ENCODE peak calls at places on chromosomes 16 and 17, in four cellular contexts. P is right cardiac atrium; Q is stimulated activated CD8-positive, alpha-beta memory T cell treated with anti-CD3 and anti-CD28 coated beads, Interleukin-15, amount 100 ng/mL, for 24 hours; R is fibroblast of the aortic adventitia. U is an unnamed sample.

GRCh38 chr17:8946476-8946875 is 19.0 kb downstream of the PIK3R5 start:
- DNase-seq in Q (no peak), R (no peak), P (no peak), U (no peak)

GRCh38 chr17:40536731-40537171 is 28.5 kb downstream of the CCR7 start:
- DNase-seq in R (peak), Q (no peak), P (peak), U (no peak)

GRCh38 chr16:1435921-1436697 is 5.2 kb downstream of the PERCC1 start:
- DNase-seq in R (no peak), Q (no peak), P (no peak), U (no peak)

GRCh38 chr17:74924250-74924948 is at the start of gene OTOP2:
- DNase-seq in R (no peak), P (peak), Q (no peak), U (no peak)

GRCh38 chr16:561957-562938 is 2.1 kb downstream of the PRR35 start:
- DNase-seq in P (no peak), R (no peak), Q (no peak), U (no peak)

GRCh38 chr17:58331815-58332719 is 3.5 kb upstream of the TSPOAP1 start:
- DNase-seq in P (peak), R (no peak), Q (peak), U (peak)

GRCh38 chr16:84810518-84811273 is 9.1 kb upstream of the CRISPLD2 start:
- DNase-seq in Q (no peak), R (peak), P (no peak), U (no peak)

GRCh38 chr16:13426279-13426678 is 493.7 kb upstream of the ERCC4 start:
- DNase-seq in R (no peak), P (no peak), Q (no peak), U (no peak)

U was measured in Right ventricle myocardium inferior.